ENCODE peak calls at places on chromosomes 16 and 17, in five cellular contexts. D, B, G, A and U are unnamed samples.

GRCh38 chr17:17750881-17751280 is 69.6 kb downstream of the RAI1 start:
- DNase-seq in D (no peak), B (peak), G (no peak), A (no peak), U (no peak)

GRCh38 chr16:24635900-24636610 is 93.4 kb upstream of the TNRC6A start:
- DNase-seq in D (peak), B (no peak), G (no peak), A (no peak), U (no peak)

GRCh38 chr16:59179446-59180082 is 445.4 kb upstream of the GOT2 start:
- DNase-seq in D (peak), B (no peak), G (no peak), A (no peak), U (no peak)

GRCh38 chr17:19386276-19386863 is 620 bp downstream of the MFAP4 start:
- DNase-seq in D (no peak), B (no peak), G (peak), A (no peak), U (no peak)

GRCh38 chr17:37488009-37488604 is 1.6 kb upstream of the DUSP14 start:
- DNase-seq in D (peak), B (no peak), G (peak), A (no peak), U (peak)

GRCh38 chr17:72614476-72614870 is 478.0 kb downstream of the SLC39A11 start:
- DNase-seq in D (no peak), B (no peak), G (no peak), A (no peak), U (no peak)

GRCh38 chr17:44220211-44221071 is 966 bp upstream of the UBTF start:
- DNase-seq in D (no peak), B (peak), G (peak), A (no peak), U (peak)

GRCh38 chr17:13746379-13746778 is 144.7 kb upstream of the HS3ST3A1 start:
- DNase-seq in D (no peak), B (no peak), G (no peak), A (no peak), U (no peak)

GRCh38 chr17:47279062-47279801 is 25.6 kb downstream of the ITGB3 start:
- DNase-seq in D (no peak), B (no peak), G (peak), A (no peak), U (no peak)

GRCh38 chr17:4852504-4853075 is 19.4 kb downstream of the MINK1 start:
- DNase-seq in D (no peak), B (no peak), G (no peak), A (no peak), U (no peak)

GRCh38 chr17:8719291-8720246 is 25.1 kb downstream of the CCDC42 start:
- DNase-seq in D (no peak), B (no peak), G (no peak), A (peak), U (no peak)

GRCh38 chr16:80803341-80804060 is 897 bp downstream of the CDYL2 start:
- DNase-seq in D (no peak), B (peak), G (peak), A (no peak), U (peak)

GRCh38 chr16:1047123-1047522 is 25.4 kb upstream of the SSTR5 start:
- DNase-seq in D (no peak), B (no peak), G (no peak), A (no peak), U (no peak)

GRCh38 chr16:4647661-4647965 is 23.0 kb downstream of the MGRN1 start:
- DNase-seq in D (no peak), B (no peak), G (no peak), A (no peak), U (no peak)

GRCh38 chr16:48498761-48499600 is 111.0 kb downstream of the N4BP1 start:
- DNase-seq in D (peak), B (no peak), G (no peak), A (no peak), U (no peak)

GRCh38 chr17:40545660-40546059 is 19.6 kb downstream of the CCR7 start:
- DNase-seq in D (no peak), B (peak), G (peak), A (peak), U (no peak)

GRCh38 chr17:45242015-45242414 is 19.9 kb downstream of the SPATA32 start:
- DNase-seq in D (no peak), B (no peak), G (no peak), A (no peak), U (no peak)

GRCh38 chr16:1536601-1537000 is 3.1 kb downstream of the TMEM204 start:
- DNase-seq in D (no peak), B (no peak), G (no peak), A (no peak), U (no peak)

GRCh38 chr17:33986566-33986965 is 268.5 kb upstream of the CCL2 start:
- DNase-seq in D (no peak), B (no peak), G (peak), A (no peak), U (no peak)

GRCh38 chr17:65398036-65398787 is 163.2 kb downstream of the AXIN2 start:
- DNase-seq in D (no peak), B (no peak), G (no peak), A (no peak), U (no peak)

GRCh38 chr17:38561416-38562214 is 44.1 kb downstream of the SRCIN1 start:
- DNase-seq in D (no peak), B (no peak), G (peak), A (no peak), U (no peak)

GRCh38 chr16:3490911-3491629 is 4.2 kb downstream of the C16orf90 start:
- DNase-seq in D (no peak), B (no peak), G (peak), A (no peak), U (no peak)

GRCh38 chr16:57196753-57197152 is 10.6 kb downstream of the RSPRY1 start:
- DNase-seq in D (no peak), B (no peak), G (no peak), A (no peak), U (no peak)

GRCh38 chr17:81939881-81940385 is 2.8 kb upstream of the PYCR1 start:
- DNase-seq in D (no peak), B (no peak), G (no peak), A (no peak), U (no peak)

GRCh38 chr16:76157629-76158028 is 119.6 kb upstream of the CNTNAP4 start:
- DNase-seq in D (no peak), B (no peak), G (peak), A (no peak), U (no peak)

GRCh38 chr17:6079155-6079554 is 9.0 kb downstream of the WSCD1 start:
- DNase-seq in D (no peak), B (no peak), G (no peak), A (no peak), U (no peak)

GRCh38 chr17:57675988-57676387 is 69.1 kb downstream of the CCDC182 start:
- DNase-seq in D (no peak), B (no peak), G (peak), A (no peak), U (no peak)

GRCh38 chr17:6509921-6510320 is 46.4 kb downstream of the PITPNM3 start:
- DNase-seq in D (no peak), B (no peak), G (no peak), A (no peak), U (no peak)

GRCh38 chr17:18961634-18962493 is 9.9 kb downstream of the SLC5A10 start:
- DNase-seq in D (no peak), B (peak), G (no peak), A (no peak), U (no peak)

GRCh38 chr16:64478258-64478906 is 643.5 kb downstream of the CDH11 start:
- DNase-seq in D (no peak), B (no peak), G (no peak), A (peak), U (no peak)

GRCh38 chr17:27882162-27882840 is 10.9 kb downstream of the LYRM9 start:
- DNase-seq in D (no peak), B (no peak), G (no peak), A (no peak), U (no peak)

GRCh38 chr17:67528751-67529436 is 151.8 kb downstream of the PITPNC1 start:
- DNase-seq in D (peak), B (no peak), G (peak), A (no peak), U (peak)